ENCODE peak calls at places on chromosomes 13 and 19, in seven cellular contexts. One of them, this sample, is unnamed.

GRCh38 chr19:57027360-57027759 is 92.4 kb upstream of the USP29 start:
- DNase-seq in retina: no peak
- DNase-seq in colonic mucosa: no peak
- DNase-seq in lower leg skin: no peak
- DNase-seq in GM03348: no peak
- DNase-seq in lung: no peak
- DNase-seq in PC-3: no peak
- DNase-seq in this sample: no peak

GRCh38 chr19:3975637-3976087 is 4.8 kb upstream of the DAPK3 start:
- DNase-seq in retina: no peak
- DNase-seq in colonic mucosa: no peak
- DNase-seq in lower leg skin: no peak
- DNase-seq in GM03348: no peak
- DNase-seq in lung: no peak
- DNase-seq in PC-3: no peak
- DNase-seq in this sample: no peak

GRCh38 chr13:23811366-23812027 is 77.7 kb downstream of the MIPEP start:
- DNase-seq in retina: no peak
- DNase-seq in colonic mucosa: no peak
- DNase-seq in lower leg skin: no peak
- DNase-seq in GM03348: no peak
- DNase-seq in lung: no peak
- DNase-seq in PC-3: peak
- DNase-seq in this sample: no peak

GRCh38 chr13:88339271-88339741 is 668.1 kb downstream of the SLITRK5 start:
- DNase-seq in retina: no peak
- DNase-seq in colonic mucosa: peak
- DNase-seq in lower leg skin: no peak
- DNase-seq in GM03348: no peak
- DNase-seq in lung: no peak
- DNase-seq in PC-3: peak
- DNase-seq in this sample: no peak

GRCh38 chr13:76992548-76993001 is 694 bp downstream of the CLN5 start:
- DNase-seq in retina: no peak
- DNase-seq in colonic mucosa: peak
- DNase-seq in lower leg skin: peak
- DNase-seq in GM03348: peak
- DNase-seq in lung: no peak
- DNase-seq in PC-3: peak
- DNase-seq in this sample: no peak

GRCh38 chr13:51913421-51914136 is 51.8 kb downstream of the CCDC70 start:
- DNase-seq in retina: peak
- DNase-seq in colonic mucosa: no peak
- DNase-seq in lower leg skin: no peak
- DNase-seq in GM03348: no peak
- DNase-seq in lung: no peak
- DNase-seq in PC-3: no peak
- DNase-seq in this sample: no peak

GRCh38 chr19:55391191-55391670 is 5.5 kb downstream of the RPL28 start:
- DNase-seq in retina: no peak
- DNase-seq in colonic mucosa: no peak
- DNase-seq in lower leg skin: no peak
- DNase-seq in GM03348: no peak
- DNase-seq in lung: no peak
- DNase-seq in PC-3: no peak
- DNase-seq in this sample: no peak

GRCh38 chr13:30148171-30148754 is 159.1 kb downstream of the KATNAL1 start:
- DNase-seq in retina: no peak
- DNase-seq in colonic mucosa: no peak
- DNase-seq in lower leg skin: no peak
- DNase-seq in GM03348: no peak
- DNase-seq in lung: no peak
- DNase-seq in PC-3: no peak
- DNase-seq in this sample: no peak

GRCh38 chr13:102704238-102704750 is 9.4 kb upstream of the METTL21C start:
- DNase-seq in retina: no peak
- DNase-seq in colonic mucosa: no peak
- DNase-seq in lower leg skin: no peak
- DNase-seq in GM03348: no peak
- DNase-seq in lung: no peak
- DNase-seq in PC-3: peak
- DNase-seq in this sample: no peak

GRCh38 chr19:1269065-1269477 is at the start of gene CIRBP:
- DNase-seq in retina: peak
- DNase-seq in colonic mucosa: peak
- DNase-seq in lower leg skin: peak
- DNase-seq in GM03348: peak
- DNase-seq in lung: peak
- DNase-seq in PC-3: peak
- DNase-seq in this sample: peak

GRCh38 chr19:4507150-4507452 is 11.2 kb downstream of the PLIN4 start:
- DNase-seq in retina: no peak
- DNase-seq in colonic mucosa: no peak
- DNase-seq in lower leg skin: no peak
- DNase-seq in GM03348: no peak
- DNase-seq in lung: no peak
- DNase-seq in PC-3: no peak
- DNase-seq in this sample: peak

GRCh38 chr19:681638-682037 is 5.4 kb downstream of the FSTL3 start:
- DNase-seq in retina: no peak
- DNase-seq in colonic mucosa: no peak
- DNase-seq in lower leg skin: no peak
- DNase-seq in GM03348: no peak
- DNase-seq in lung: no peak
- DNase-seq in PC-3: no peak
- DNase-seq in this sample: no peak

GRCh38 chr13:47901451-47901850 is 99.6 kb downstream of the SUCLA2 start:
- DNase-seq in retina: no peak
- DNase-seq in colonic mucosa: no peak
- DNase-seq in lower leg skin: no peak
- DNase-seq in GM03348: peak
- DNase-seq in lung: no peak
- DNase-seq in PC-3: no peak
- DNase-seq in this sample: no peak

GRCh38 chr19:11708457-11708856 is 30.3 kb downstream of the ZNF823 start:
- DNase-seq in retina: no peak
- DNase-seq in colonic mucosa: no peak
- DNase-seq in lower leg skin: no peak
- DNase-seq in GM03348: no peak
- DNase-seq in lung: no peak
- DNase-seq in PC-3: no peak
- DNase-seq in this sample: no peak